ENCODE peak calls at places on chromosome 18, in six cellular contexts. R, B, F, C, Q and O are unnamed samples.

GRCh38 chr18:62450175-62450545 is 72.7 kb upstream of the ZCCHC2 start:
- DNase-seq in R (no peak), B (no peak), F (no peak), C (no peak), Q (no peak), O (no peak)

GRCh38 chr18:6763524-6763923 is 34.0 kb downstream of the ARHGAP28 start:
- DNase-seq in R (no peak), B (no peak), F (no peak), C (no peak), Q (no peak), O (no peak)

GRCh38 chr18:55489742-55490055 is 98.3 kb downstream of the TCF4 start:
- DNase-seq in R (no peak), B (no peak), F (no peak), C (no peak), Q (no peak), O (no peak)

GRCh38 chr18:10416020-10416419 is 38.4 kb upstream of the APCDD1 start:
- DNase-seq in R (no peak), B (no peak), F (no peak), C (no peak), Q (no peak), O (no peak)

GRCh38 chr18:60452424-60452823 is 79.8 kb upstream of the MC4R start:
- DNase-seq in R (no peak), B (peak), F (peak), C (no peak), Q (peak), O (peak)

GRCh38 chr18:73552171-73552570 is 595.5 kb downstream of the FBXO15 start:
- DNase-seq in R (no peak), B (no peak), F (no peak), C (no peak), Q (no peak), O (no peak)

GRCh38 chr18:8480506-8481328 is 128.5 kb upstream of the RAB12 start:
- DNase-seq in R (peak), B (peak), F (peak), C (peak), Q (peak), O (peak)

GRCh38 chr18:64260810-64261209 is 111.9 kb upstream of the LINC00305 start:
- DNase-seq in R (no peak), B (no peak), F (no peak), C (no peak), Q (no peak), O (no peak)

GRCh38 chr18:68489018-68489792 is 225.7 kb downstream of the TMX3 start:
- DNase-seq in R (no peak), B (no peak), F (peak), C (no peak), Q (no peak), O (no peak)

GRCh38 chr18:62720048-62720447 is 4.7 kb downstream of the PHLPP1 start:
- DNase-seq in R (no peak), B (no peak), F (no peak), C (no peak), Q (no peak), O (no peak)

GRCh38 chr18:44943201-44943881 is 262.7 kb downstream of the SETBP1 start:
- DNase-seq in R (no peak), B (peak), F (peak), C (no peak), Q (peak), O (peak)

GRCh38 chr18:5895300-5895885 is at the start of gene TMEM200C:
- DNase-seq in R (no peak), B (no peak), F (no peak), C (peak), Q (no peak), O (no peak)

GRCh38 chr18:46320928-46321855 is 217.0 kb downstream of the HAUS1 start:
- DNase-seq in R (no peak), B (peak), F (peak), C (no peak), Q (peak), O (peak)

GRCh38 chr18:56532176-56532840 is 106.1 kb downstream of the TXNL1 start:
- DNase-seq in R (no peak), B (no peak), F (peak), C (no peak), Q (peak), O (peak)
- TF ChIP-seq CTCF in R (no peak), B (no peak), F (no peak), C (no peak), Q (no peak), O (no peak)

GRCh38 chr18:22336406-22336805 is 81.3 kb downstream of the CTAGE1 start:
- DNase-seq in R (no peak), B (no peak), F (no peak), C (no peak), Q (no peak), O (no peak)

GRCh38 chr18:22337311-22337710 is 80.4 kb downstream of the CTAGE1 start:
- DNase-seq in R (no peak), B (no peak), F (no peak), C (no peak), Q (no peak), O (no peak)

GRCh38 chr18:22335644-22336275 is 82.0 kb downstream of the CTAGE1 start:
- DNase-seq in R (no peak), B (no peak), F (no peak), C (no peak), Q (peak), O (no peak)

GRCh38 chr18:22330508-22330907 is 87.2 kb downstream of the CTAGE1 start:
- DNase-seq in R (no peak), B (no peak), F (no peak), C (no peak), Q (no peak), O (no peak)

GRCh38 chr18:22332590-22332989 is 85.1 kb downstream of the CTAGE1 start:
- DNase-seq in R (no peak), B (no peak), F (no peak), C (no peak), Q (no peak), O (no peak)
- TF ChIP-seq CTCF in R (no peak), B (peak), F (no peak), C (peak), Q (no peak), O (no peak)

DNA sequence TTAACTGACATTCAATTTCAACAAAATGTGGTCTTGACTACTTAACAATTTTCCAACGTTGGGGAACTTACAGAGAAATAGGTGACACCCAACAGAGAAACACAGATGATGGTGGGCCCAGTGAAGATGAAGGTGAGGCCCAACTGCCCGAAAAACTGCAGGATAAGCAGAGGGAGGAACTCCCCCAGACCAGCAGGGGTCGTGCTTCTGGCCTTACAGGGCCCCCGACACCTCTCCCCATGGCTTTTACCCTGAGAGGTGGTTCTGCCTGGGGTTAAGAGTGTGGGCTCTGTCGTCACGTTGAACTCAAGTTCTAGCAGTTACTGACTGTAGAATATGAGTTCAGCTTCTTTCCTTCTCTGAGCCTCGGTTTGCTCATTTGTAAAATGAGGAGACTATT is 119.5 kb upstream of the SMIM21 start:
- DNase-seq in R (no peak), B (no peak), F (no peak), C (no peak), Q (no peak), O (no peak)
- TF ChIP-seq CTCF in R (no peak), B (no peak), F (no peak), C (no peak), Q (no peak), O (no peak)

DNA sequence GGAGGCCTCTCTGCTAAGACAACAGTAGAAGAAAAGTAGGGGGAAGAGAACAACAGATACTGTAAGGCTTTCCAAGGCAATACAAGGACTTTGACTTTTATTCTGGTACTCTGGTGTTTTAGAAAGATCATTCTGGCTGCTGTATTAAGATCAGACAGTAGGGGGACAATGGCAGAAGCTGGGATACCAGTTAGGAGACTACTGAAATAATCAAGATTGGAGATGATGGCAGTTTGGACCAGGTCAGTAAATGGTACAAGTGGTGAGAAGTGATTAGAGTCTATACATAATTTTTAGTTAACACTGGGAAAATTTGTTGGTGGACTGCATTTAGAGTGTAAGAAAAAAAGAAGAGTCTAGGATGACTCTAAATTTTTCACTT is 139.7 kb downstream of the ROCK1 start:
- DNase-seq in R (no peak), B (no peak), F (peak), C (no peak), Q (peak), O (peak)
- TF ChIP-seq CTCF in R (peak), B (peak), F (peak), C (peak), Q (peak), O (peak)

DNA sequence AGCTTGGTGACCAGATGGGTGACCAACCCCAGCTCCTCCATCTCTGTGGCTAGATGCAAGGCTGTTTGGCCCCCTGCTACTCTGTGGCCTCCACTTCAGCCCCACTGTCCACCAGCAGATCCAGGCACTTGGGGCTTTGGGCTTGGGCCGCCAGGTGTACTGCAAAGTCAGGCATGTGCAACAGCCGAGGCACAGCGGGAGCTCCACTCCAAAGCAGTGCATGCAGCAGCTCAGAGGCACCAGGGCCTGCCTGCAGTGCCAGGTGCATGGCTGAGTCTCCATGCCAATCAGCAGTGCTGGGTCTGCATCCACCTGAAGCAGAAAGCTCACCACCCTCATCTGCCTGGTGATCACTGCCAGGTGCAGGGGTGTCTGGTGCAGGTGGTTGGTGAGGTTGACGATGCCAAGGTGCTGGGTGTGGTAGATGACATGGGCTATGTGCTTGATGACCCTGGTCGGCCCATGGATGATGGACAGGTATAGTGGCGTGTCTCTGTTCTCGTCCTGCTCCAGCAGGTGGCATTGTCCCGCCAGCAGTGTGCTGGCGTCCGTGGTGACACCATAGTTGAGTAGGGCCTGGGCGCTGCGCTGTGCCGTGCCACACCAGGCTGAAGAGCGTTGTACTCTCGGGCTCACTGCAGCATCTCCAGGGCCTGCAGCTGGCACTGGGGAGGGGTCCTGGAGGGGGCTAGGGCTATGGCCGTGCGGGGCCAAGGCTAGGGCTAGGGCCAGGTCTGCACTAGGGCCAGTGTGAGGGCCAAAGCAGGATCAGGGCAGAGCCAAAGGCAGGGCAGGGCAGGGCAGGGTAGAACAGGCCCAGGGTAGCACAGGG is 1.0 kb upstream of the ANKRD62 start:
- DNase-seq in R (no peak), B (no peak), F (peak), C (no peak), Q (no peak), O (no peak)
- TF ChIP-seq CTCF in R (no peak), B (no peak), F (peak), C (peak), Q (peak), O (no peak)

GRCh38 chr18:58335821-58336220 is 291.8 kb downstream of the NEDD4L start:
- DNase-seq in R (no peak), B (no peak), F (no peak), C (no peak), Q (no peak), O (no peak)
- TF ChIP-seq CTCF in R (peak), B (peak), F (no peak), C (peak), Q (no peak), O (peak)

GRCh38 chr18:54220406-54220805 is 4.1 kb downstream of the MBD2 start:
- DNase-seq in R (no peak), B (no peak), F (no peak), C (no peak), Q (no peak), O (no peak)

GRCh38 chr18:54224379-54225014 is at the start of gene MBD2:
- DNase-seq in R (peak), B (peak), F (peak), C (peak), Q (peak), O (peak)

GRCh38 chr18:54223568-54224241 is 764 bp downstream of the MBD2 start:
- DNase-seq in R (peak), B (peak), F (peak), C (no peak), Q (peak), O (peak)

GRCh38 chr18:54218299-54218698 is 6.2 kb downstream of the MBD2 start:
- DNase-seq in R (no peak), B (no peak), F (no peak), C (no peak), Q (no peak), O (no peak)

GRCh38 chr18:54222922-54223567 is 1.4 kb downstream of the MBD2 start:
- DNase-seq in R (no peak), B (no peak), F (peak), C (no peak), Q (no peak), O (no peak)
- TF ChIP-seq CTCF in R (no peak), B (peak), F (peak), C (no peak), Q (peak), O (no peak)

GRCh38 chr18:21823848-21824247 is 83.3 kb downstream of the MIB1 start:
- DNase-seq in R (no peak), B (no peak), F (no peak), C (no peak), Q (no peak), O (no peak)
- TF ChIP-seq CTCF in R (no peak), B (no peak), F (no peak), C (no peak), Q (no peak), O (no peak)

GRCh38 chr18:29459986-29460385 is 1283.1 kb upstream of the CDH2 start:
- DNase-seq in R (no peak), B (no peak), F (no peak), C (no peak), Q (no peak), O (no peak)
- TF ChIP-seq CTCF in R (no peak), B (no peak), F (no peak), C (no peak), Q (no peak), O (no peak)

GRCh38 chr18:32258558-32259204 is 68.8 kb downstream of the MEP1B start:
- DNase-seq in R (no peak), B (no peak), F (no peak), C (no peak), Q (no peak), O (no peak)

GRCh38 chr18:32258148-32258547 is 68.3 kb downstream of the MEP1B start:
- DNase-seq in R (no peak), B (no peak), F (no peak), C (no peak), Q (no peak), O (no peak)

GRCh38 chr18:32257073-32257780 is 67.4 kb downstream of the MEP1B start:
- DNase-seq in R (no peak), B (no peak), F (peak), C (no peak), Q (peak), O (no peak)

GRCh38 chr18:32252461-32252860 is 62.6 kb downstream of the MEP1B start:
- DNase-seq in R (no peak), B (no peak), F (no peak), C (no peak), Q (no peak), O (no peak)

DNA sequence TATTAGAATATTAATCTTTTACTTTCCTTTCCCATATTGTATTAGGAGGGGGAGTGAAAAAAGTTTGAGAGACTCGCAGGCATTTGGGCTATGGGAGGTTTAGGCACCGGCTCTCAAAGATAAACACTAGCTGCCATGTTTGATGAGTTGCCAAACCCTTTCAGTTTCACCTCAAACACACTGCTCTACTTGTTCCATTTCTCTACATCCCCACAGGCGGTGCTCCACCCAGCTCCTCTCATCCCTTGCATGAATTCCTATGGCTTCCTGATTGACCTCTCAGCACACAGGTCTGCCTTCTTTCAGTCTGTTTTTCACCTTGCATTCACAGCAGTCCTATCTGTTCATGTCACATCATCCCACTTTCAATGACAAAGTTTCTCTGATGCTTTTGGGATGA is 65.7 kb downstream of the MEP1B start:
- DNase-seq in R (no peak), B (no peak), F (no peak), C (no peak), Q (no peak), O (no peak)
- TF ChIP-seq CTCF in R (no peak), B (no peak), F (no peak), C (no peak), Q (no peak), O (no peak)